ENCODE peak calls at places on chromosomes 7 and 10, in seven cellular contexts. F, T, O, Y, W, P and U are unnamed samples.

GRCh38 chr7:99788554-99788953 is 4.6 kb upstream of the CYP3A4 start:
- DNase-seq in F (no peak), P (no peak), T (no peak), W (no peak), O (no peak), Y (no peak), U (no peak)

GRCh38 chr7:137880432-137880831 is 33.7 kb upstream of the DGKI start:
- DNase-seq in P (peak; percentile 94), O (no peak), Y (peak; percentile 87), T (no peak), W (no peak), F (peak; percentile 89), U (no peak)

GRCh38 chr10:100482181-100482833 is 19.5 kb downstream of the WNT8B start:
- DNase-seq in F (peak; percentile 76), P (peak; percentile 74), Y (peak; percentile 76), O (peak; percentile 71), T (peak; percentile 78), W (peak; percentile 92), U (peak; percentile 58)

GRCh38 chr7:28358423-28358868 is 53.9 kb upstream of the CREB5 start:
- DNase-seq in W (no peak), Y (peak; percentile 81), F (peak; percentile 74), O (no peak), T (peak; percentile 36), P (peak; percentile 83), U (no peak)

GRCh38 chr7:75888464-75889222 is 9.8 kb downstream of the RHBDD2 start:
- DNase-seq in W (no peak), T (no peak), P (no peak), O (no peak), F (no peak), Y (no peak), U (no peak)

GRCh38 chr10:126242352-126243260 is 145.7 kb downstream of the ADAM12 start:
- DNase-seq in P (peak; percentile 95), Y (peak; percentile 89), O (no peak), F (peak; percentile 91), W (no peak), T (no peak), U (no peak)

GRCh38 chr7:70568674-70569334 is 563.1 kb upstream of the GALNT17 start:
- DNase-seq in P (no peak), Y (no peak), O (peak; percentile 63), F (peak; percentile 3), W (no peak), T (no peak), U (no peak)

GRCh38 chr10:132961864-132962622 is 19.7 kb upstream of the CFAP46 start:
- DNase-seq in T (peak; percentile 74), W (peak; percentile 86), P (peak; percentile 83), F (peak; percentile 88), O (peak; percentile 87), Y (peak; percentile 80), U (peak; percentile 54)

GRCh38 chr7:138748666-138749065 is 47.5 kb upstream of the SVOPL start:
- DNase-seq in O (no peak), W (no peak), T (no peak), F (no peak), Y (no peak), P (no peak), U (no peak)

GRCh38 chr10:110224992-110225391 is 17.6 kb downstream of the MXI1 start:
- DNase-seq in T (no peak), W (peak; percentile 75), Y (no peak), O (no peak), P (no peak), F (no peak), U (no peak)

DNA sequence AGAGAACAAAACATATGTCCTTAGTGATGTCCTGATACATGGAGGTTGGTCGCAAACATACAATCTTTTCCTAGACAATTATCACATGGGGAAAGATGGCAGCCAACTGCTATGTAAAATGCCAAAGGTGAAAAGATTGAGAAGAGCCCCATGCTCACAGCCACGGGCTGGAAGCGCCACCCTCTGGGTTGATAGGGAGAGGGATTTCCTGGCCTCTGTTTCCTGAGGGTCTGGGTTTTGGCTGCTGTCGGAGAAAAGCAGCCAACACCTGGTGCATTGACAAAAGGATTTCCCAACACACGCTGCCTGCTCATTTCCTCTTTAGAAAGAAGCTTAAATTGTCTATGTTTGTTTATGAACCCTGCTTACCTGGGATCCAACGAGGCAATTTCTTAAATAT is 43.8 kb downstream of the ITIH5 start:
- DNase-seq in O (no peak), W (no peak), F (peak; percentile 56), T (no peak), Y (peak; percentile 22), P (no peak), U (no peak)
- TF ChIP-seq CTCF in O (no peak), W (no peak), F (peak; percentile 59), T (no peak), Y (peak; percentile 25), P (no peak), U (peak; percentile 30)

DNA sequence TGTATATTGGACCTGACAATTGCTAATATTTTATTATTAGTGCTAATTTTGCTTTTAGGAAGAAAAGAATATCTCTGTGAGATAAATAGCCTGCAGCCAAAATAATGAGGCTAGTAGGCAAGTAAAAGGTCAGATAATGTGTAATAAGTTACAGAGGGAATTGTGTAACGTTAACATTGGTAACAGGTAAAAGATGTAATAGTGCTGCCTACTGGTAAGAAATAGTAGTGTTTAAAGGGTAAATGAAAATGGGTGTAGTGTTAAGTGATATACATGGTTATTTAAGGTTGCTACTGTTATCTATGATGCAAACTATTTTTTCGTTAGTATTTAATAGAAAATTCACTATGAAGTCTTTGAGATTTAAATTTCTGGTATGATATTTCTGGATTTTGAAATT is 9.2 kb upstream of the FOXP2 start:
- DNase-seq in T (no peak), W (no peak), Y (peak; percentile 29), F (peak; percentile 30), O (no peak), P (peak; percentile 52), U (no peak)
- TF ChIP-seq CTCF in T (peak; percentile 3), W (no peak), Y (peak; percentile 40), F (peak; percentile 43), O (peak; percentile 45), P (peak; percentile 55), U (peak; percentile 67)

DNA sequence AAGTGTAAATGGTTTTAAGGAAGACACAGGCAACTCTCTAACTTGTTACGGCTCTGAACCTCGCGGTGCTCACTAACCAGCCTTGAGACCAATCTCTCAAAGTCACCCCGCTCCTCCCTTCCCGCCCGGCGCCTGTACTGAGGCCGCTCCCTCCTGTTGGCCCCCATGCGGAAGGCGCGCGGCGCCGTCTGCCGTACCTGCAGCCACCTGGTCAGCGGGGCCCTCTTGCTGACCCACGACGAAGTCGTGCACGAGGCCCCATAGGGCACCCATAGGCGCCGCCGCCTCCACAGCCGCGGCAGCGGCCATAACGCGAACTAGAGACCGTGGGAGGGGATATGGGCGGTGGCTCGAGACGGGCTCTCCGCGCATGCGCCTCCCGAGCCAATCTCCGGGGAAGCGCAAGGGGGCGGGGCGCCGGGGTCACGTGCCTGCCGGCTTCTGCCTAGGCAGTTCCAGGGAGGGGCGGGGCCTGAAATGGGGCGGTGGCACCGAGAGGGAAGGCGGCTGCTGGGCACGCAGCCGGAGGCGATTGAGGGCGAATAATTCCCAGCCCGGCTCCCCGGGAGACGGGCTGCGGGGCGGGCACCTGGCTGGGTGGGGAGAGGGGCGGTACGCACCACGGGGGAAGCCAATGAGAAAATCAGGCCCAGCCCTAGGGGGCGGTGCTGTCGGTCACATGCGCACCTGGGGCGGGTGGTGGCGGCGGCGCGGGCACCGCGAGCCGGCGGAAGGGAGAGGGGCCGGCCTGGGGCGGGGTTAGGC is at the start of gene MMS19:
- DNase-seq in T (peak; percentile 99), P (peak; percentile 99), O (peak; percentile 99), W (peak; percentile 100), Y (peak; percentile 99), F (peak; percentile 99), U (peak; percentile 100)
- TF ChIP-seq CTCF in T (no peak), P (no peak), O (no peak), W (no peak), Y (no peak), F (no peak), U (no peak)

DNA sequence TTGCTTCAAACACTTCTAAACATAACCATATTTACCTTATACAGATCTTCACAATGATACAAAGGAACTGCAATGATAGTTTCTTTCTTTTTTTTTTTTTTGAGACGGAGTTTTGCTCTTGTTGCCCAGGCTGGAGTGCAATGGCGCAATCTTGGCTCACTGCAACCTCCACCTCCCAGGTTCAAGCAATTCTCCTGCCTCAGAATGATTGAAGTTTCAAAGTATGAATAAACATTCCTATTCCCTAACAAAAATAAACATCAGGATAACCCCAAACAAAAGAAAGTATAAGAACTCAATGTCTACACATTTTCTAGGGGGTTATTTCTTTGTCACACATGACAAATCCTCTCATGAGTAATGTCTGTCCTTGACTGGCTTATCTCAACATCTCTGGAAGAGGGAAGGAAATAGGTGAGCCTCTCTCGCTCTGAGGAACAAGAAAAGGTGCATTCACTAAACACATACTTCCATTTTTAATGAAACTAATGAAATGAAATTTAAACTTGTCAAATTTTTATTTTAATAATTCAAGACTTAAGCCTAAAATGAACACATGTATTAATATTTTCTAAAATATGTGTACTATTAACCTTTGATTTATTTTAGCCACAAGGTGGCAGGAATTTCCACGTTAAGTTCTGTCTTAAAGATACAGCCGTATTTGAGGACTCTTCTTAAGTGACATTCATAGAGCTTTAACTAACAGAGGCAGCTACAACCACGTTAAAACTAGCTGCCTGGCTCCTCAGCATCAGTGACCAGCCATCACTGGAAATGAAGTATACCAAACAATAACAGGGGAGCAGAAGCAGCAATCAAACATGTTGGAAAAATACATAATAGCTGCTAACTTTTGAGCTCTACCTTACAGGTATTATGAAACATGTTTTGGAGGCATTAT is 58.3 kb downstream of the MALSU1 start:
- DNase-seq in O (no peak), W (no peak), F (peak; percentile 59), P (peak; percentile 77), T (peak; percentile 81), Y (peak; percentile 74), U (no peak)
- TF ChIP-seq CTCF in O (peak; percentile 50), W (no peak), F (peak; percentile 27), P (peak; percentile 44), T (peak; percentile 7), Y (peak; percentile 33), U (peak; percentile 58)

GRCh38 chr10:73814896-73815718 is 3.7 kb upstream of the NDST2 start:
- DNase-seq in T (no peak), W (no peak), F (no peak), O (no peak), Y (peak; percentile 12), P (no peak), U (no peak)
- TF ChIP-seq CTCF in T (peak; percentile 38), W (no peak), F (no peak), O (peak; percentile 32), Y (peak; percentile 22), P (peak; percentile 38), U (peak; percentile 16)

DNA sequence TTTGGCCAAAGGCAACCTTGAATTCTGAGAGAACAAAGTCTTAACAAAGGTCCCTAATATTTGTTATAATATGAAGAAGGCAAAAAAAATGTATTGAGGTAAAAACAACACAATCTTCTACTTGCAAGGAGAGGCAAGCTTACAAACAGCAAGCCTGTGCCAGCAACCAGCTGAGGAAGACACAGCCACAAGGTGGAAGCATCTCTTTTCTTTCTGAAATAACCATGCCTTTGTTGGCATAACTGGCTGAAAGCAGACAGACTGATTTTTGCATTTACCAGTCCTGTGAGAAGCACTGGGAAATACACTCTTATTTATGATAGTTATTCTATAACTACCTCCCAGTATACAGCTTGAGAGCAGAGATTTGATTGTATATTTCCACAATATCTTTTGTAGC is 292.0 kb downstream of the PHTF2 start:
- DNase-seq in Y (no peak), T (no peak), F (no peak), O (no peak), P (peak; percentile 4), W (no peak), U (no peak)
- TF ChIP-seq CTCF in Y (no peak), T (no peak), F (no peak), O (no peak), P (no peak), W (no peak), U (no peak)